ENCODE peak calls at places on chromosomes 12 and 14, in four cellular contexts. E is sciatic nerve, O is left ventricle myocardium inferior, A is T1000. U is an unnamed sample.

GRCh38 chr12:116385486-116386217 is 108.2 kb upstream of the MED13L start:
- DNase-seq in O (no peak), E (no peak), A (no peak), U (no peak)

GRCh38 chr14:54749727-54750126 is 152.9 kb downstream of the GCH1 start:
- DNase-seq in A (no peak), E (no peak), O (no peak), U (peak; percentile 36)

GRCh38 chr12:57864382-57864781 is 17.9 kb upstream of the CTDSP2 start:
- DNase-seq in E (no peak), A (no peak), O (no peak), U (no peak)

GRCh38 chr14:89660183-89660582 is 243.2 kb upstream of the FOXN3 start:
- DNase-seq in O (no peak), E (no peak), A (no peak), U (peak; percentile 14)

GRCh38 chr12:47082963-47083621 is 3.3 kb upstream of the AMIGO2 start:
- DNase-seq in O (no peak), E (no peak), A (peak; percentile 35), U (no peak)

GRCh38 chr12:114691810-114692557 is 8.0 kb upstream of the TBX3 start:
- DNase-seq in E (no peak), A (no peak), O (no peak), U (no peak)

GRCh38 chr14:90580381-90581335 is 183.8 kb downstream of the CALM1 start:
- DNase-seq in A (no peak), E (no peak), O (no peak), U (no peak)

GRCh38 chr14:61502459-61503093 is 181.2 kb downstream of the PRKCH start:
- DNase-seq in A (no peak), E (no peak), O (no peak), U (no peak)

GRCh38 chr12:1611775-1612174 is 17.3 kb upstream of the WNT5B start:
- DNase-seq in A (no peak), O (no peak), E (no peak), U (no peak)

GRCh38 chr14:90451443-90451842 is 54.6 kb downstream of the CALM1 start:
- DNase-seq in O (no peak), A (no peak), E (no peak), U (no peak)